ENCODE peak calls at places on chromosomes 12 and 14, in four cellular contexts. Y is GM23338, C is epithelial cell of esophagus, X is endothelial cell. U is an unnamed sample.

GRCh38 chr14:79278798-79279644 is 932.3 kb downstream of the DIO2 start:
- DNase-seq in Y (peak; percentile 93), C (peak; percentile 97), X (peak; percentile 80), U (no peak)

GRCh38 chr12:68812553-68813241 is 4.7 kb downstream of the MDM2 start:
- DNase-seq in Y (no peak), C (no peak), X (no peak), U (no peak)

GRCh38 chr12:30000401-30000800 is 216.7 kb upstream of the TMTC1 start:
- DNase-seq in Y (no peak), C (no peak), X (no peak), U (no peak)

GRCh38 chr12:79927772-79928474 is 7.0 kb downstream of the PPP1R12A start:
- DNase-seq in Y (no peak), C (no peak), X (no peak), U (peak; percentile 34)

GRCh38 chr12:110998165-110998564 is 77.8 kb upstream of the MYL2 start:
- DNase-seq in Y (no peak), C (no peak), X (no peak), U (no peak)

GRCh38 chr12:1189163-1189562 is 198.1 kb downstream of the ERC1 start:
- DNase-seq in Y (no peak), C (peak; percentile 96), X (no peak), U (no peak)

GRCh38 chr14:75001899-75002298 is 822 bp upstream of the EIF2B2 start:
- DNase-seq in Y (no peak), C (no peak), X (no peak), U (no peak)

GRCh38 chr12:77124767-77125166 is 59.4 kb upstream of the E2F7 start:
- DNase-seq in Y (no peak), C (peak; percentile 63), X (no peak), U (no peak)

GRCh38 chr12:85329913-85330312 is 49.9 kb downstream of the ALX1 start:
- DNase-seq in Y (no peak), C (no peak), X (no peak), U (no peak)

GRCh38 chr12:82407481-82407880 is 49.2 kb downstream of the METTL25 start:
- DNase-seq in Y (no peak), C (no peak), X (no peak), U (no peak)

GRCh38 chr14:55389330-55389729 is 22.3 kb downstream of the ATG14 start:
- DNase-seq in Y (no peak), C (no peak), X (no peak), U (no peak)

GRCh38 chr12:17665839-17666238 is 424.2 kb downstream of the RERGL start:
- DNase-seq in Y (no peak), C (no peak), X (no peak), U (no peak)

GRCh38 chr14:57418999-57419398 is 28.6 kb downstream of the NAA30 start:
- DNase-seq in Y (no peak), C (no peak), X (no peak), U (no peak)

GRCh38 chr12:104656383-104656782 is 199.6 kb downstream of the CHST11 start:
- DNase-seq in Y (no peak), C (no peak), X (no peak), U (no peak)

GRCh38 chr12:20757-21156 is 45.8 kb upstream of the IQSEC3 start:
- DNase-seq in Y (no peak), C (no peak), X (no peak), U (peak; percentile 21)

GRCh38 chr12:114919479-114919878 is 235.5 kb upstream of the TBX3 start:
- DNase-seq in Y (no peak), C (no peak), X (no peak), U (no peak)

GRCh38 chr12:123591702-123592481 is 7.5 kb downstream of the TMED2 start:
- DNase-seq in Y (no peak), C (no peak), X (no peak), U (no peak)

GRCh38 chr12:56375598-56376434 is 13.2 kb upstream of the APOF start:
- DNase-seq in Y (no peak), C (no peak), X (no peak), U (peak; percentile 35)

GRCh38 chr12:78018939-78019338 is 188.2 kb downstream of the NAV3 start:
- DNase-seq in Y (no peak), C (peak; percentile 4), X (no peak), U (no peak)

GRCh38 chr12:123126294-123127144 is 24.4 kb downstream of the PITPNM2 start:
- DNase-seq in Y (no peak), C (peak; percentile 91), X (no peak), U (no peak)

GRCh38 chr14:76191297-76191696 is 39.6 kb downstream of the GPATCH2L start:
- DNase-seq in Y (no peak), C (no peak), X (no peak), U (no peak)

GRCh38 chr14:44782775-44783238 is 178.9 kb downstream of the KLHL28 start:
- DNase-seq in Y (no peak), C (no peak), X (no peak), U (no peak)

GRCh38 chr14:54396183-54396492 is 669 bp upstream of the CDKN3 start:
- DNase-seq in Y (no peak), C (no peak), X (no peak), U (no peak)

GRCh38 chr12:50600364-50600763 is 95.6 kb downstream of the DIP2B start:
- DNase-seq in Y (no peak), C (no peak), X (no peak), U (no peak)

GRCh38 chr12:50595667-50596066 is 90.9 kb downstream of the DIP2B start:
- DNase-seq in Y (no peak), C (no peak), X (no peak), U (no peak)

GRCh38 chr12:50598321-50598862 is 93.6 kb downstream of the DIP2B start:
- DNase-seq in Y (no peak), C (peak; percentile 42), X (no peak), U (no peak)

GRCh38 chr12:50599366-50600095 is 94.7 kb downstream of the DIP2B start:
- DNase-seq in Y (no peak), C (no peak), X (no peak), U (no peak)

DNA sequence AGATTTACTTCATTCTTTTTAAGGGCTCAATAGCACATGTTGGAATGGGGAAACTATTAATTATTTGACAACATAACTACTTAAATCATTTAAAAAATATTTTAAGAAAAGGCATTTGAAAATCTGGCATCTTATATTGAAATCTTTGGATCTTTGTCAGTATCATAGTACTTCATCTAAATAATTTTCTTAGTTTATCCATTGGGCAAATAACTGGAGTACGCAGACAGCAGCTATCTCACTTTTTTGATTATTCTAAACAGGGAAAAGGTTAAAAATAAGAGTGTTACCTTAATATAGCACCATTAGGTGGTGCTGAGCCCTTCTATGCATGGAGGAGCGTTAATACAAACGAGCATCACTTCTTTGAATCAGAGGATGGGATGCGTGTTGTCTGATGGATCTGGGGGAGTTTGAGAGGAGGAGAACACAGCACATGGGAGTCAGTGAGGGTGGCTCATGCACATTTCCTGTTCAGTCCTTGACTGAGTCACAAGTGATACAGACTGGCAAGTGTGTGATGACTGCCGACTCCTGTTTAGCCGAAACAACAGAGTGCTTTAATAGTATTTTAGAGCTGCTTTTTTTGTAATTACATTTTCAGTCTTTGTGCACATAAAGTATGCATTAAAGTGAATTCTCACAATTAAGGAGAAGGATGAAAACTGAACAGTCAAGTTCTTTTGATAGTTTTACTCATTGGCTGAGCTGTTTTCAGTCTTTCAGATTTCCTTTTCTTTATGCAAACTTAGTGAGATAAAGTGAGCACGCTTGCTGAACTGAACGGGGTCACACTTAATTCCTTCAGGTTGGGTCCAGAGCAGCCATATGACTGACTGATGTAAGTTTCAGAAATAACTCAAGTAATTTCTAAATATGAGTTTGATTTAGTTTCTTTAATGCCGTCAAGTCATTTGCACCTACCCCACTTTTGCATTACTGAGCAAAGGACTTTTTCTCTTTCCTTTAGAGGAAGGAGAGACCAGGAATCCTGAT is 92.7 kb downstream of the DIP2B start:
- DNase-seq in Y (no peak), C (peak; percentile 94), X (no peak), U (peak; percentile 69)
- TF ChIP-seq CTCF in Y (no peak), C (no peak), X (no peak), U (peak; percentile 21)

GRCh38 chr12:125201940-125202339 is 136.7 kb downstream of the AACS start:
- DNase-seq in Y (no peak), C (no peak), X (no peak), U (no peak)

GRCh38 chr12:125202421-125202820 is 137.2 kb downstream of the AACS start:
- DNase-seq in Y (no peak), C (no peak), X (no peak), U (no peak)

GRCh38 chr12:125198647-125199046 is 133.4 kb downstream of the AACS start:
- DNase-seq in Y (peak; percentile 73), C (no peak), X (no peak), U (no peak)

GRCh38 chr12:125206757-125207156 is 141.5 kb downstream of the AACS start:
- DNase-seq in Y (no peak), C (no peak), X (no peak), U (no peak)

DNA sequence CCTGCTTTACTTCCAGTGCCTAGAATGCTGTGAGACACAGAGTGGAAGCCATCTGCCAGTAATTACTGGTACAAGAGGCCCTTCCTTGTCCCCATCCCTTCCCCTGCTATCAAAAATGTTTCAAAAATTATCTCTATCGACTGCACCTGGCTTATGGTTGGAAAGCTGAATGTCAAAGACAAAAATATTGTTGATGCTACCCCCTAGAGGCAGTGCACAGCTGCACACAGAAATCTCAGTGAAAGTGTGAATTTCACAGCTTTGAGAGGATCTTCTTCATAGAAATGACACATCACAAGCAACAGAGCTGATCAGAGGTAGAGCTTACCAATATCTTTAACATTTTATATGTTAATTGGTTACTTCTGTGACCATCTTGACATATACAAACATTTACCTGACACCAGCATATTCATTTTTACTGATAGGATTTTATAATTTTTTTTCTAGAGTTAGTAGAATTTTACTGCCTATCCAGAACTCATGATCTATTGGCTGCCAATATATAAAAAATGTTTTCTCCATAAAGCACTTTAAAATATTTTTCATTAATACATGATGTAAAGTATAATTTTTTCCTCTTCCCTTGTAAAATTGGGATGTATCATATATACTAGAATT is 138.0 kb downstream of the AACS start:
- DNase-seq in Y (no peak), C (peak; percentile 11), X (no peak), U (no peak)
- TF ChIP-seq CTCF in Y (peak; percentile 45), C (peak; percentile 66), X (peak; percentile 62), U (peak; percentile 56)

DNA sequence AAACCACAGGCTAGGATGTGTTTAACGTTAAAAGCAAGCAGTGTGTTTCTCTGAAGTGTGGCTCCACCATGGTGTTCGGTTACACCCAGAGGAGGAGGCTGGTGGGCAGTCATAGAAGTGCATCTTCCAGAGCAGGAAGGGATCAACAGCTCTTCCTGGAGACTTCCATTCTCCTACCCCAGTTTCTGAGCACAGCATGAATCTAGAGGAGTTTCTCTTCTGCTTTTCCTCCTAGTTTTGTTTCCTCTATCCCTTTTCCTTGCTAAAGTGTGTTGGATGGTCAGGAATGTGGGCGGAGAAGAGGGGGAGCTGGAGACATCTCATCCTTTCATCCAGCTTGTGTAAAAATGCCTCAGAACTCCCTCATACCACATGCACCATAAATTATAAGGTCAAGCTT is 3.8 kb upstream of the CKAP4 start:
- DNase-seq in Y (peak; percentile 38), C (no peak), X (no peak), U (no peak)
- TF ChIP-seq CTCF in Y (no peak), C (no peak), X (no peak), U (no peak)

GRCh38 chr12:127595506-127595905 is 671.5 kb upstream of the TMEM132C start:
- DNase-seq in Y (no peak), C (no peak), X (no peak), U (no peak)

GRCh38 chr12:127594351-127594970 is 672.5 kb upstream of the TMEM132C start:
- DNase-seq in Y (peak; percentile 73), C (no peak), X (no peak), U (no peak)

GRCh38 chr12:127596881-127597280 is 670.1 kb upstream of the TMEM132C start:
- DNase-seq in Y (no peak), C (no peak), X (no peak), U (no peak)

GRCh38 chr12:127599441-127599840 is 667.5 kb upstream of the TMEM132C start:
- DNase-seq in Y (no peak), C (no peak), X (no peak), U (no peak)

GRCh38 chr12:127600211-127600610 is 666.8 kb upstream of the TMEM132C start:
- DNase-seq in Y (no peak), C (no peak), X (no peak), U (no peak)
- TF ChIP-seq CTCF in Y (peak; percentile 42), C (no peak), X (no peak), U (no peak)

U was measured in GM10248.